ENCODE peak calls at places on chromosomes 13 and 19, in four cellular contexts. V, S, I and Y are unnamed samples.

GRCh38 chr13:25682221-25682620 is 310.4 kb downstream of the ATP8A2 start:
- DNase-seq in V (no peak), S (no peak), I (no peak), Y (no peak)

GRCh38 chr13:79645569-79645968 is 164.6 kb downstream of the NDFIP2 start:
- DNase-seq in V (no peak), S (no peak), I (no peak), Y (no peak)

GRCh38 chr19:2949939-2950285 is 5.1 kb upstream of the ZNF77 start:
- DNase-seq in V (no peak), S (no peak), I (peak), Y (no peak)

GRCh38 chr13:106802917-106803316 is 235.0 kb upstream of the ARGLU1 start:
- DNase-seq in V (no peak), S (no peak), I (no peak), Y (no peak)

GRCh38 chr19:42433503-42434260 is 6.5 kb upstream of the LIPE start:
- DNase-seq in V (peak), S (peak), I (no peak), Y (peak)

GRCh38 chr13:64993514-64994164 is 2236.5 kb downstream of the PCDH9 start:
- DNase-seq in V (no peak), S (no peak), I (no peak), Y (no peak)

GRCh38 chr13:114146173-114146572 is 13.8 kb upstream of the RASA3 start:
- DNase-seq in V (no peak), S (no peak), I (no peak), Y (peak)

GRCh38 chr19:48933382-48933932 is at the start of gene DHDH:
- DNase-seq in V (peak), S (peak), I (peak), Y (no peak)

GRCh38 chr13:65594255-65594654 is 1635.9 kb downstream of the PCDH9 start:
- DNase-seq in V (no peak), S (peak), I (peak), Y (no peak)